ENCODE peak calls at places on chromosome 18, in nine cellular contexts. Z is CD8-positive, alpha-beta memory T cell; A is IMR-90; U is mammary epithelial cell; M is stomach; H is colonic mucosa; Q is heart right ventricle; Y is lung; C is fibroblast of lung. K is an unnamed sample.

GRCh38 chr18:48949606-48950535 is 894 bp downstream of the SMAD7 start:
- DNase-seq in A (peak; percentile 60), Q (no peak), Z (no peak), Y (peak; percentile 71), C (peak; percentile 62), U (peak; percentile 60), M (peak; percentile 55), H (peak; percentile 61), K (peak; percentile 86)

GRCh38 chr18:35497334-35498197 is at the start of gene INO80C:
- DNase-seq in C (peak; percentile 96), U (peak; percentile 94), M (peak; percentile 92), Q (peak; percentile 94), Y (peak; percentile 91), Z (peak; percentile 92), H (peak; percentile 93), A (peak; percentile 93), K (peak; percentile 86)

GRCh38 chr18:74652392-74652988 is 54.8 kb downstream of the ZNF407 start:
- DNase-seq in C (peak; percentile 74), U (peak; percentile 19), Y (no peak), Z (peak; percentile 22), Q (no peak), H (no peak), A (peak; percentile 66), M (no peak), K (no peak)

GRCh38 chr18:57802869-57803118 is 321 bp downstream of the ATP8B1 start:
- DNase-seq in Q (no peak), H (no peak), Y (no peak), U (no peak), Z (no peak), A (no peak), C (no peak), M (no peak), K (no peak)

GRCh38 chr18:48455555-48456478 is 46.6 kb upstream of the ZBTB7C start:
- DNase-seq in Q (no peak), H (peak; percentile 55), A (peak; percentile 89), Z (peak; percentile 56), M (no peak), Y (no peak), C (peak; percentile 87), U (peak; percentile 100), K (peak; percentile 55)

GRCh38 chr18:4808891-4809290 is 353.8 kb upstream of the DLGAP1 start:
- DNase-seq in C (no peak), Z (no peak), Q (no peak), Y (no peak), A (no peak), U (no peak), H (no peak), M (no peak), K (no peak)

GRCh38 chr18:78979058-78979680 is 449 bp upstream of the SALL3 start:
- DNase-seq in C (no peak), Y (no peak), M (no peak), H (no peak), Z (no peak), A (no peak), U (no peak), Q (no peak), K (no peak)

GRCh38 chr18:22739243-22739642 is 193.9 kb upstream of the RBBP8 start:
- DNase-seq in Z (no peak), M (no peak), U (no peak), H (no peak), Q (no peak), C (no peak), A (no peak), Y (no peak), K (no peak)

GRCh38 chr18:41395695-41396094 is 559.3 kb upstream of the PIK3C3 start:
- DNase-seq in H (no peak), Q (no peak), Z (no peak), U (peak; percentile 34), M (no peak), Y (no peak), C (no peak), A (peak; percentile 1), K (no peak)

GRCh38 chr18:43886341-43886740 is 609.1 kb upstream of the SYT4 start:
- DNase-seq in M (no peak), H (no peak), Y (no peak), A (no peak), U (no peak), Q (no peak), Z (no peak), C (peak; percentile 37), K (no peak)
- H3K4me1 ChIP-seq in M (no peaks in the 10 kb centered on the region), H (no peaks in the 10 kb centered on the region), Y (peaks cover 1% of the 10 kb centered on the region), A (peaks cover 2% of the 10 kb centered on the region), U (no peaks in the 10 kb centered on the region), Q (peaks cover 4% of the 10 kb centered on the region), Z (no peaks in the 10 kb centered on the region), C (no peaks in the 10 kb centered on the region), K (no peaks in the 10 kb centered on the region)

DNA sequence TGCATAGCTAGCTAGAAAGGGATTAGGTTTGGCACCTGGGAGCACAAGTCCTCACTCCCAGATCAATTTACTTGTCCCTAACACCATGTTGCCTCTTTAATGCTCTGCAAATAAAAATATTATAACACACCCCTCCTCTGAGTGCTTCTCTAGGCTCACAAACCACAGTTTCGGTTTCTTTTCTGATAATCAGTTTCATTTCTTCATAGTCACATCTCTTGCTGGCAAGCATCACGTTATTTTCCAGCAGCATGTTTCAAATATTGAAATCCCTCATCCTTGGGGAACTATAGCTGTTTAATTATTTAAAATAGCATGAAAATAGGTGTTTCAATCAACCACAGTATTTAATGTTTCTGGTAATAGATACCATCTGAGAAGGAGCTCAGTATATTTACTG is 13.9 kb upstream of the SMCHD1 start:
- DNase-seq in U (no peak), Q (no peak), C (peak; percentile 55), Z (peak; percentile 49), Y (no peak), H (no peak), A (peak; percentile 17), M (no peak), K (no peak)
- H3K4me3 ChIP-seq in U (no peak overlapping the region), Q (no peak overlapping the region), C (peak overlapping the region; percentile 21), Z (peak overlapping the region; percentile 32), Y (no peak overlapping the region), H (no peak overlapping the region), A (no peak overlapping the region), M (no peak overlapping the region), K (no peak overlapping the region)

GRCh38 chr18:36629836-36630235 is 199.0 kb downstream of the TPGS2 start:
- DNase-seq in C (no peak), H (no peak), A (no peak), Q (no peak), Z (no peak), M (no peak), Y (no peak), U (no peak), K (no peak)
- H3K4me1 ChIP-seq in C (peaks cover 5% of the 10 kb centered on the region), H (no peaks in the 10 kb centered on the region), A (peaks cover 9% of the 10 kb centered on the region), Q (peaks cover 17% of the 10 kb centered on the region), Z (no peaks in the 10 kb centered on the region), M (no peaks in the 10 kb centered on the region), Y (peaks cover 9% of the 10 kb centered on the region), U (peaks cover 17% of the 10 kb centered on the region), K (peaks cover 8% of the 10 kb centered on the region)

DNA sequence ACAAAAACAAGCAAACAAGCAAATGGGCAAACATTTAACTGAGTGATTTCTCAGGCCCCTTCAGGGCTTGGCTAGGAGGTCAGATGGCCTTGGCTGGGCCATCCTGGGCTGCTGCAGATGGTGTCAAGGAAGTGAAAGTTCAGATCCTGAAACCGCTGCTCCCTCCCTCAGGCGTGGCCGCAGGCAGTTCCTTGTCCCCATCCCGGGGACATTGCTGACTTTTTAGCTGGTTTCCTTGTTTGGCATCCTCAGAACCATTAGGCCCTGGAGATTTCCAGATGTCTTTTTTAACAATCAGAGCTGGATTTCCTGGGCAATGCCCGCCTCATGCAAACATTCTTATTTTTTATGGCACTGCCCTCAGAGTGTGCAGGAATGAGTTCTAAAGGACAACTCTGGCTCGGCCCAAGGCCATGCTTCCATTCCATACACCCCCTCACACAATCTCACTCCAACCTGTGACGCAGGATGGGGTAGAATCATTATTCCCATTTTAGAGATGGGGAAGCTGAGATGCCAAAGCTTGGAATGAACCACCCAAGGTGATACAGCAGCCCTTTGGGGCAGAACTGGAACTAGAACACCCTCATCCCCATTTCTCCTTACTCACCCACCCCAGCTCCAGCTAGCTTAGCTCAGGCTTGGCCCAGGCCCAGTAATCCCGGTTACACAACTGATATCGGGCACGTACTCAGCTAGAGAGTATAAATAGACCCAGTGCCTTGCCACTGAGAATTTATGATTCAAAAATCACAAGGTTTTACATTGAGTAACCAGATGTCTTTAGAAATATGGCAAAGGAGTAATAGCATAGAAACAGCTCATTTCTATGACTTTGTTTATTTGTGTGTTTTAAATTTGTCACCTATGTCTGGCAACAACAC is 85.9 kb upstream of the ZCCHC2 start:
- DNase-seq in U (peak; percentile 91), C (peak; percentile 85), H (peak; percentile 82), Q (peak; percentile 83), Y (peak; percentile 80), M (peak; percentile 68), Z (no peak), A (peak; percentile 56), K (peak; percentile 42)
- H3K4me3 ChIP-seq in U (no peak overlapping the region), C (no peak overlapping the region), H (no peak overlapping the region), Q (no peak overlapping the region), Y (no peak overlapping the region), M (no peak overlapping the region), Z (no peak overlapping the region), A (no peak overlapping the region), K (no peak overlapping the region)

GRCh38 chr18:9927392-9928063 is 13.7 kb downstream of the VAPA start:
- DNase-seq in H (no peak), C (no peak), Z (no peak), Y (no peak), U (no peak), M (no peak), Q (no peak), A (no peak), K (no peak)
- H3K4me1 ChIP-seq in H (peaks cover 8% of the 10 kb centered on the region), C (peaks cover 7% of the 10 kb centered on the region), Z (peaks cover 60% of the 10 kb centered on the region), Y (no peaks in the 10 kb centered on the region), U (peaks cover 37% of the 10 kb centered on the region), M (peaks cover 99% of the 10 kb centered on the region), Q (peaks cover 83% of the 10 kb centered on the region), A (peaks cover 5% of the 10 kb centered on the region), K (peaks cover 64% of the 10 kb centered on the region)

GRCh38 chr18:13381907-13382682 is 163.5 kb downstream of the LDLRAD4 start:
- DNase-seq in A (peak; percentile 21), Z (peak; percentile 78), H (peak; percentile 55), Y (peak; percentile 58), Q (peak; percentile 84), U (no peak), C (peak; percentile 40), M (peak; percentile 60), K (peak; percentile 89)
- H3K4me3 ChIP-seq in A (no peak overlapping the region), Z (peak overlapping the region; percentile 41), H (peak overlapping the region; percentile 16), Y (no peak overlapping the region), Q (peak overlapping the region; percentile 31), U (no peak overlapping the region), C (peak overlapping the region; percentile 39), M (peak overlapping the region; percentile 35), K (no peak overlapping the region)

GRCh38 chr18:25282922-25283703 is 68.9 kb downstream of the ZNF521 start:
- DNase-seq in A (no peak), Z (no peak), Y (no peak), C (no peak), M (no peak), U (no peak), Q (no peak), H (no peak), K (no peak)

GRCh38 chr18:25284861-25285574 is 66.9 kb downstream of the ZNF521 start:
- DNase-seq in U (no peak), Z (no peak), Y (no peak), A (peak; percentile 41), C (peak; percentile 81), Q (peak; percentile 36), H (no peak), M (no peak), K (no peak)

GRCh38 chr18:25283769-25284168 is 68.2 kb downstream of the ZNF521 start:
- DNase-seq in C (no peak), Q (no peak), Z (no peak), Y (no peak), H (no peak), U (no peak), A (no peak), M (no peak), K (no peak)

GRCh38 chr18:25282282-25282681 is 69.7 kb downstream of the ZNF521 start:
- DNase-seq in Q (peak; percentile 20), C (no peak), U (no peak), Z (no peak), Y (no peak), A (no peak), M (no peak), H (peak; percentile 22), K (peak; percentile 42)

GRCh38 chr18:25284278-25284677 is 67.7 kb downstream of the ZNF521 start:
- DNase-seq in U (no peak), A (no peak), Z (no peak), H (no peak), M (no peak), C (no peak), Q (no peak), Y (no peak), K (no peak)
- H3K4me1 ChIP-seq in U (peaks cover 17% of the 10 kb centered on the region), A (peaks cover 22% of the 10 kb centered on the region), Z (no peaks in the 10 kb centered on the region), H (no peaks in the 10 kb centered on the region), M (peaks cover 15% of the 10 kb centered on the region), C (peaks cover 27% of the 10 kb centered on the region), Q (peaks cover 37% of the 10 kb centered on the region), Y (peaks cover 7% of the 10 kb centered on the region), K (peaks cover 15% of the 10 kb centered on the region)

K was measured in thyroid gland.